ENCODE peak calls at places on chromosomes 11 and 22, in nine cellular contexts. One of them, this sample, is unnamed.

GRCh38 chr11:12746593-12747097 is 72.4 kb downstream of the TEAD1 start:
- DNase-seq in HAP-1: peak; percentile 93
- DNase-seq in CD8-positive, alpha-beta T cell: no peak
- DNase-seq in stimulated activated effector memory CD8-positive, alpha-beta T cell treated with anti-CD3 and anti-CD28 coated beads, Interleukin-12 subunit alpha, Interleukin-12 subunit beta, amount 100 ng/mL, for 72 hours: no peak
- DNase-seq in sigmoid colon: peak; percentile 77
- DNase-seq in DND-41: peak; percentile 68
- DNase-seq in NCI-H2029: peak; percentile 92
- DNase-seq in ovary: peak; percentile 95
- DNase-seq in stimulated activated CD4-positive, alpha-beta T cell treated with anti-CD3 and anti-CD28 coated beads, Interleukin-1b, Interleukin-23, amount 100 ng/mL, for 1 hour: no peak
- DNase-seq in this sample: peak; percentile 81

GRCh38 chr11:93655047-93655446 is 6.4 kb upstream of the CEP295 start:
- DNase-seq in stimulated activated effector memory CD8-positive, alpha-beta T cell treated with anti-CD3 and anti-CD28 coated beads, Interleukin-12 subunit alpha, Interleukin-12 subunit beta, amount 100 ng/mL, for 72 hours: no peak
- DNase-seq in stimulated activated CD4-positive, alpha-beta T cell treated with anti-CD3 and anti-CD28 coated beads, Interleukin-1b, Interleukin-23, amount 100 ng/mL, for 1 hour: no peak
- DNase-seq in sigmoid colon: no peak
- DNase-seq in CD8-positive, alpha-beta T cell: no peak
- DNase-seq in NCI-H2029: no peak
- DNase-seq in ovary: no peak
- DNase-seq in DND-41: no peak
- DNase-seq in HAP-1: no peak
- DNase-seq in this sample: no peak

GRCh38 chr22:50190182-50190951 is 4.7 kb downstream of the TRABD start:
- DNase-seq in stimulated activated CD4-positive, alpha-beta T cell treated with anti-CD3 and anti-CD28 coated beads, Interleukin-1b, Interleukin-23, amount 100 ng/mL, for 1 hour: peak; percentile 59
- DNase-seq in ovary: peak; percentile 79
- DNase-seq in DND-41: peak; percentile 53
- DNase-seq in HAP-1: peak; percentile 81
- DNase-seq in CD8-positive, alpha-beta T cell: peak; percentile 72
- DNase-seq in stimulated activated effector memory CD8-positive, alpha-beta T cell treated with anti-CD3 and anti-CD28 coated beads, Interleukin-12 subunit alpha, Interleukin-12 subunit beta, amount 100 ng/mL, for 72 hours: peak; percentile 64
- DNase-seq in sigmoid colon: peak; percentile 87
- DNase-seq in NCI-H2029: peak; percentile 38
- DNase-seq in this sample: no peak

GRCh38 chr11:74288161-74288560 is 23.3 kb downstream of the P4HA3 start:
- DNase-seq in ovary: no peak
- DNase-seq in HAP-1: no peak
- DNase-seq in stimulated activated CD4-positive, alpha-beta T cell treated with anti-CD3 and anti-CD28 coated beads, Interleukin-1b, Interleukin-23, amount 100 ng/mL, for 1 hour: no peak
- DNase-seq in DND-41: no peak
- DNase-seq in CD8-positive, alpha-beta T cell: no peak
- DNase-seq in sigmoid colon: no peak
- DNase-seq in stimulated activated effector memory CD8-positive, alpha-beta T cell treated with anti-CD3 and anti-CD28 coated beads, Interleukin-12 subunit alpha, Interleukin-12 subunit beta, amount 100 ng/mL, for 72 hours: no peak
- DNase-seq in NCI-H2029: no peak
- DNase-seq in this sample: no peak

GRCh38 chr11:12288212-12288933 is 89.0 kb upstream of the PARVA start:
- DNase-seq in HAP-1: peak; percentile 95
- DNase-seq in NCI-H2029: peak; percentile 86
- DNase-seq in stimulated activated CD4-positive, alpha-beta T cell treated with anti-CD3 and anti-CD28 coated beads, Interleukin-1b, Interleukin-23, amount 100 ng/mL, for 1 hour: no peak
- DNase-seq in DND-41: peak; percentile 66
- DNase-seq in CD8-positive, alpha-beta T cell: peak; percentile 21
- DNase-seq in ovary: peak; percentile 87
- DNase-seq in stimulated activated effector memory CD8-positive, alpha-beta T cell treated with anti-CD3 and anti-CD28 coated beads, Interleukin-12 subunit alpha, Interleukin-12 subunit beta, amount 100 ng/mL, for 72 hours: peak; percentile 29
- DNase-seq in sigmoid colon: peak; percentile 94
- DNase-seq in this sample: peak; percentile 88

GRCh38 chr11:75480185-75480889 is 45.4 kb downstream of the GDPD5 start:
- DNase-seq in stimulated activated CD4-positive, alpha-beta T cell treated with anti-CD3 and anti-CD28 coated beads, Interleukin-1b, Interleukin-23, amount 100 ng/mL, for 1 hour: no peak
- DNase-seq in HAP-1: no peak
- DNase-seq in NCI-H2029: no peak
- DNase-seq in sigmoid colon: no peak
- DNase-seq in stimulated activated effector memory CD8-positive, alpha-beta T cell treated with anti-CD3 and anti-CD28 coated beads, Interleukin-12 subunit alpha, Interleukin-12 subunit beta, amount 100 ng/mL, for 72 hours: no peak
- DNase-seq in ovary: no peak
- DNase-seq in DND-41: no peak
- DNase-seq in CD8-positive, alpha-beta T cell: no peak
- DNase-seq in this sample: no peak

GRCh38 chr11:33116535-33116934 is 44.7 kb downstream of the CSTF3 start:
- DNase-seq in stimulated activated CD4-positive, alpha-beta T cell treated with anti-CD3 and anti-CD28 coated beads, Interleukin-1b, Interleukin-23, amount 100 ng/mL, for 1 hour: no peak
- DNase-seq in DND-41: no peak
- DNase-seq in sigmoid colon: no peak
- DNase-seq in ovary: no peak
- DNase-seq in CD8-positive, alpha-beta T cell: no peak
- DNase-seq in stimulated activated effector memory CD8-positive, alpha-beta T cell treated with anti-CD3 and anti-CD28 coated beads, Interleukin-12 subunit alpha, Interleukin-12 subunit beta, amount 100 ng/mL, for 72 hours: no peak
- DNase-seq in NCI-H2029: no peak
- DNase-seq in HAP-1: no peak
- DNase-seq in this sample: no peak

GRCh38 chr11:66718320-66718971 is 10.6 kb downstream of the SPTBN2 start:
- DNase-seq in DND-41: no peak
- DNase-seq in ovary: no peak
- DNase-seq in CD8-positive, alpha-beta T cell: no peak
- DNase-seq in stimulated activated CD4-positive, alpha-beta T cell treated with anti-CD3 and anti-CD28 coated beads, Interleukin-1b, Interleukin-23, amount 100 ng/mL, for 1 hour: no peak
- DNase-seq in sigmoid colon: no peak
- DNase-seq in stimulated activated effector memory CD8-positive, alpha-beta T cell treated with anti-CD3 and anti-CD28 coated beads, Interleukin-12 subunit alpha, Interleukin-12 subunit beta, amount 100 ng/mL, for 72 hours: no peak
- DNase-seq in NCI-H2029: no peak
- DNase-seq in HAP-1: no peak
- DNase-seq in this sample: no peak

GRCh38 chr11:1929621-1930447 is 10.3 kb downstream of the TNNT3 start:
- DNase-seq in NCI-H2029: no peak
- DNase-seq in CD8-positive, alpha-beta T cell: no peak
- DNase-seq in sigmoid colon: no peak
- DNase-seq in HAP-1: no peak
- DNase-seq in stimulated activated effector memory CD8-positive, alpha-beta T cell treated with anti-CD3 and anti-CD28 coated beads, Interleukin-12 subunit alpha, Interleukin-12 subunit beta, amount 100 ng/mL, for 72 hours: no peak
- DNase-seq in stimulated activated CD4-positive, alpha-beta T cell treated with anti-CD3 and anti-CD28 coated beads, Interleukin-1b, Interleukin-23, amount 100 ng/mL, for 1 hour: no peak
- DNase-seq in DND-41: no peak
- DNase-seq in ovary: no peak
- DNase-seq in this sample: no peak

GRCh38 chr11:97722065-97722464 is 1298.7 kb upstream of the CNTN5 start:
- DNase-seq in sigmoid colon: no peak
- DNase-seq in NCI-H2029: no peak
- DNase-seq in CD8-positive, alpha-beta T cell: no peak
- DNase-seq in stimulated activated effector memory CD8-positive, alpha-beta T cell treated with anti-CD3 and anti-CD28 coated beads, Interleukin-12 subunit alpha, Interleukin-12 subunit beta, amount 100 ng/mL, for 72 hours: no peak
- DNase-seq in ovary: no peak
- DNase-seq in HAP-1: peak; percentile 35
- DNase-seq in DND-41: no peak
- DNase-seq in stimulated activated CD4-positive, alpha-beta T cell treated with anti-CD3 and anti-CD28 coated beads, Interleukin-1b, Interleukin-23, amount 100 ng/mL, for 1 hour: no peak
- DNase-seq in this sample: no peak

GRCh38 chr11:114440121-114440860 is 1.0 kb downstream of the REXO2 start:
- DNase-seq in stimulated activated CD4-positive, alpha-beta T cell treated with anti-CD3 and anti-CD28 coated beads, Interleukin-1b, Interleukin-23, amount 100 ng/mL, for 1 hour: no peak
- DNase-seq in DND-41: no peak
- DNase-seq in NCI-H2029: no peak
- DNase-seq in sigmoid colon: no peak
- DNase-seq in ovary: no peak
- DNase-seq in CD8-positive, alpha-beta T cell: no peak
- DNase-seq in stimulated activated effector memory CD8-positive, alpha-beta T cell treated with anti-CD3 and anti-CD28 coated beads, Interleukin-12 subunit alpha, Interleukin-12 subunit beta, amount 100 ng/mL, for 72 hours: no peak
- DNase-seq in HAP-1: no peak
- DNase-seq in this sample: no peak

GRCh38 chr22:43270314-43270908 is 72.8 kb downstream of the SCUBE1 start:
- DNase-seq in stimulated activated effector memory CD8-positive, alpha-beta T cell treated with anti-CD3 and anti-CD28 coated beads, Interleukin-12 subunit alpha, Interleukin-12 subunit beta, amount 100 ng/mL, for 72 hours: no peak
- DNase-seq in NCI-H2029: no peak
- DNase-seq in stimulated activated CD4-positive, alpha-beta T cell treated with anti-CD3 and anti-CD28 coated beads, Interleukin-1b, Interleukin-23, amount 100 ng/mL, for 1 hour: no peak
- DNase-seq in ovary: no peak
- DNase-seq in sigmoid colon: no peak
- DNase-seq in CD8-positive, alpha-beta T cell: no peak
- DNase-seq in DND-41: no peak
- DNase-seq in HAP-1: peak; percentile 41
- DNase-seq in this sample: no peak

GRCh38 chr22:47408409-47408808 is 646.0 kb downstream of the TBC1D22A start:
- DNase-seq in DND-41: no peak
- DNase-seq in sigmoid colon: no peak
- DNase-seq in NCI-H2029: no peak
- DNase-seq in stimulated activated effector memory CD8-positive, alpha-beta T cell treated with anti-CD3 and anti-CD28 coated beads, Interleukin-12 subunit alpha, Interleukin-12 subunit beta, amount 100 ng/mL, for 72 hours: no peak
- DNase-seq in ovary: no peak
- DNase-seq in stimulated activated CD4-positive, alpha-beta T cell treated with anti-CD3 and anti-CD28 coated beads, Interleukin-1b, Interleukin-23, amount 100 ng/mL, for 1 hour: no peak
- DNase-seq in CD8-positive, alpha-beta T cell: no peak
- DNase-seq in HAP-1: no peak
- DNase-seq in this sample: no peak

GRCh38 chr11:64037027-64037633 is 1.4 kb downstream of the FLRT1 start:
- DNase-seq in stimulated activated effector memory CD8-positive, alpha-beta T cell treated with anti-CD3 and anti-CD28 coated beads, Interleukin-12 subunit alpha, Interleukin-12 subunit beta, amount 100 ng/mL, for 72 hours: no peak
- DNase-seq in HAP-1: no peak
- DNase-seq in NCI-H2029: no peak
- DNase-seq in CD8-positive, alpha-beta T cell: no peak
- DNase-seq in sigmoid colon: no peak
- DNase-seq in DND-41: no peak
- DNase-seq in ovary: no peak
- DNase-seq in stimulated activated CD4-positive, alpha-beta T cell treated with anti-CD3 and anti-CD28 coated beads, Interleukin-1b, Interleukin-23, amount 100 ng/mL, for 1 hour: no peak
- DNase-seq in this sample: no peak

GRCh38 chr22:48079505-48080295 is 1317.2 kb downstream of the TBC1D22A start:
- DNase-seq in DND-41: peak; percentile 85
- DNase-seq in CD8-positive, alpha-beta T cell: no peak
- DNase-seq in ovary: no peak
- DNase-seq in sigmoid colon: peak; percentile 6
- DNase-seq in stimulated activated effector memory CD8-positive, alpha-beta T cell treated with anti-CD3 and anti-CD28 coated beads, Interleukin-12 subunit alpha, Interleukin-12 subunit beta, amount 100 ng/mL, for 72 hours: no peak
- DNase-seq in NCI-H2029: no peak
- DNase-seq in stimulated activated CD4-positive, alpha-beta T cell treated with anti-CD3 and anti-CD28 coated beads, Interleukin-1b, Interleukin-23, amount 100 ng/mL, for 1 hour: no peak
- DNase-seq in HAP-1: no peak
- DNase-seq in this sample: no peak

GRCh38 chr22:47396515-47396914 is 634.1 kb downstream of the TBC1D22A start:
- DNase-seq in CD8-positive, alpha-beta T cell: no peak
- DNase-seq in stimulated activated CD4-positive, alpha-beta T cell treated with anti-CD3 and anti-CD28 coated beads, Interleukin-1b, Interleukin-23, amount 100 ng/mL, for 1 hour: no peak
- DNase-seq in NCI-H2029: no peak
- DNase-seq in sigmoid colon: no peak
- DNase-seq in ovary: no peak
- DNase-seq in HAP-1: no peak
- DNase-seq in DND-41: no peak
- DNase-seq in stimulated activated effector memory CD8-positive, alpha-beta T cell treated with anti-CD3 and anti-CD28 coated beads, Interleukin-12 subunit alpha, Interleukin-12 subunit beta, amount 100 ng/mL, for 72 hours: no peak
- DNase-seq in this sample: no peak

This sample was measured in NCI-H187.